ENCODE peak calls at places on chromosomes 2 and 18, in seven cellular contexts. L is GM23248; W is stimulated activated CD8-positive, alpha-beta memory T cell treated with anti-CD3 and anti-CD28 coated beads, Interleukin-4, amount 100 ng/mL, for 24 hours; J is IMR-90; U is OCI-LY7; V is choroid plexus epithelial cell; R is NCI-H1694 treated with DMSO at 0.1 percent for 48 hours. N is an unnamed sample.

GRCh38 chr2:70834881-70835280 is 735 bp downstream of the CD207 start:
- DNase-seq in L (no peak), W (no peak), J (no peak), U (no peak), V (no peak), R (no peak), N (no peak)

GRCh38 chr2:46846454-46846990 is 69.1 kb downstream of the MCFD2 start:
- DNase-seq in L (peak; percentile 64), W (no peak), J (no peak), U (no peak), V (peak; percentile 49), R (peak; percentile 17), N (peak; percentile 88)

GRCh38 chr2:42974697-42975357 is 182.4 kb upstream of the HAAO start:
- DNase-seq in L (peak; percentile 83), W (peak; percentile 38), J (peak; percentile 63), U (peak; percentile 43), V (peak; percentile 69), R (peak; percentile 47), N (peak; percentile 42)

GRCh38 chr2:241576293-241576654 is 17.7 kb downstream of the BOK start:
- DNase-seq in L (no peak), W (no peak), J (no peak), U (no peak), V (no peak), R (no peak), N (no peak)

GRCh38 chr2:10057231-10058107 is 14.1 kb downstream of the KLF11 start:
- DNase-seq in L (peak; percentile 90), W (no peak), J (peak; percentile 88), U (no peak), V (peak; percentile 71), R (no peak), N (peak; percentile 77)

GRCh38 chr2:54871457-54872103 is 148.1 kb downstream of the EML6 start:
- DNase-seq in L (peak; percentile 52), W (no peak), J (peak; percentile 45), U (no peak), V (peak; percentile 54), R (peak; percentile 97), N (no peak)

GRCh38 chr2:160752475-160753330 is 259.1 kb upstream of the RBMS1 start:
- DNase-seq in L (peak; percentile 60), W (no peak), J (peak; percentile 64), U (no peak), V (peak; percentile 70), R (no peak), N (peak; percentile 40)

GRCh38 chr2:161990741-161991140 is 83.3 kb downstream of the DPP4 start:
- DNase-seq in L (peak; percentile 93), W (no peak), J (peak; percentile 96), U (no peak), V (peak; percentile 96), R (no peak), N (peak; percentile 95)

GRCh38 chr2:112679484-112679883 is 33.7 kb downstream of the SLC20A1 start:
- DNase-seq in L (peak; percentile 87), W (no peak), J (no peak), U (no peak), V (no peak), R (no peak), N (no peak)

GRCh38 chr2:31238126-31238905 is 4.4 kb downstream of the EHD3 start:
- DNase-seq in L (no peak), W (no peak), J (no peak), U (no peak), V (no peak), R (no peak), N (no peak)

GRCh38 chr2:208489687-208490086 is 83.1 kb downstream of the PTH2R start:
- DNase-seq in L (no peak), W (no peak), J (no peak), U (no peak), V (no peak), R (no peak), N (no peak)

GRCh38 chr2:179107737-179108136 is 57.8 kb upstream of the CCDC141 start:
- DNase-seq in L (peak; percentile 58), W (no peak), J (peak; percentile 46), U (no peak), V (peak; percentile 50), R (no peak), N (peak; percentile 62)

GRCh38 chr2:41326801-41327200 is 721.0 kb upstream of the PKDCC start:
- DNase-seq in L (no peak), W (no peak), J (no peak), U (no peak), V (no peak), R (no peak), N (peak; percentile 7)

GRCh38 chr2:126943612-126944011 is 44.9 kb downstream of the TEX51 start:
- DNase-seq in L (no peak), W (no peak), J (no peak), U (no peak), V (no peak), R (no peak), N (no peak)

GRCh38 chr18:65103864-65104263 is 646.9 kb upstream of the CDH7 start:
- DNase-seq in L (no peak), W (no peak), J (no peak), U (no peak), V (no peak), R (no peak), N (no peak)

GRCh38 chr2:70161069-70161534 is 29.7 kb downstream of the C2orf42 start:
- DNase-seq in L (no peak), W (no peak), J (no peak), U (peak; percentile 54), V (peak; percentile 10), R (no peak), N (no peak)

GRCh38 chr18:32025744-32026143 is 7.1 kb downstream of the RNF125 start:
- DNase-seq in L (no peak), W (no peak), J (no peak), U (no peak), V (no peak), R (no peak), N (no peak)

GRCh38 chr2:1856922-1857321 is 112.6 kb upstream of the PXDN start:
- DNase-seq in L (peak; percentile 46), W (no peak), J (peak; percentile 28), U (no peak), V (peak; percentile 35), R (no peak), N (peak; percentile 22)

GRCh38 chr18:55219823-55220222 is 260.6 kb upstream of the CCDC68 start:
- DNase-seq in L (no peak), W (no peak), J (no peak), U (no peak), V (no peak), R (no peak), N (no peak)

GRCh38 chr18:3246636-3247242 is 862 bp upstream of the MYL12A start:
- DNase-seq in L (peak; percentile 61), W (no peak), J (no peak), U (no peak), V (no peak), R (no peak), N (no peak)